ENCODE peak calls at places on chromosomes 2 and 18, in ten cellular contexts. E is NCI-H460, T is Peyer's patch, K is M059J, C is adipocyte, W is suprapubic skin, M is NCI-H2029 treated with DMSO at 0.1 percent for 48 hours, H is ELR, Q is fibroblast of pulmonary artery, L is endothelial cell. D is an unnamed sample.

GRCh38 chr2:109487237-109487869 is 126.4 kb downstream of the SEPTIN10 start:
- DNase-seq in E (no peak), T (no peak), K (peak; percentile 75), C (peak; percentile 72), W (no peak), M (no peak), H (peak; percentile 97), Q (peak; percentile 47), L (no peak), D (peak; percentile 42)

GRCh38 chr18:58180738-58181353 is 136.8 kb downstream of the NEDD4L start:
- DNase-seq in E (peak; percentile 55), T (peak; percentile 86), K (peak; percentile 58), C (peak; percentile 74), W (no peak), M (peak; percentile 34), H (peak; percentile 65), Q (peak; percentile 59), L (peak; percentile 67), D (peak; percentile 69)

GRCh38 chr18:8114480-8114879 is 494.8 kb upstream of the RAB12 start:
- DNase-seq in E (no peak), T (no peak), K (no peak), C (no peak), W (no peak), M (no peak), H (no peak), Q (no peak), L (no peak), D (no peak)

GRCh38 chr2:232890536-232890895 is 20.5 kb downstream of the SNORC start:
- DNase-seq in E (no peak), T (no peak), K (no peak), C (no peak), W (no peak), M (no peak), H (no peak), Q (no peak), L (no peak), D (no peak)

GRCh38 chr18:32661486-32662299 is 111.1 kb downstream of the KLHL14 start:
- DNase-seq in E (peak; percentile 65), T (no peak), K (peak; percentile 5), C (peak; percentile 3), W (no peak), M (no peak), H (no peak), Q (peak; percentile 2), L (no peak), D (peak; percentile 90)

GRCh38 chr2:17517481-17518211 is 594 bp downstream of the RAD51AP2 start:
- DNase-seq in E (no peak), T (no peak), K (no peak), C (peak; percentile 56), W (no peak), M (no peak), H (no peak), Q (no peak), L (no peak), D (no peak)

GRCh38 chr2:112692914-112693313 is 27.9 kb upstream of the NT5DC4 start:
- DNase-seq in E (no peak), T (peak; percentile 36), K (peak; percentile 59), C (peak; percentile 17), W (no peak), M (no peak), H (peak; percentile 30), Q (no peak), L (no peak), D (peak; percentile 59)

GRCh38 chr2:15992457-15993231 is 52.3 kb downstream of the MYCN start:
- DNase-seq in E (no peak), T (no peak), K (no peak), C (no peak), W (no peak), M (no peak), H (no peak), Q (no peak), L (no peak), D (no peak)

GRCh38 chr2:122007577-122007976 is 252.1 kb downstream of the TSN start:
- DNase-seq in E (no peak), T (no peak), K (no peak), C (no peak), W (no peak), M (no peak), H (no peak), Q (no peak), L (no peak), D (no peak)

GRCh38 chr18:77020561-77020960 is 112.0 kb downstream of the MBP start:
- DNase-seq in E (no peak), T (no peak), K (no peak), C (no peak), W (no peak), M (no peak), H (no peak), Q (no peak), L (no peak), D (no peak)

GRCh38 chr2:14896280-14896679 is 263.8 kb downstream of the LRATD1 start:
- DNase-seq in E (no peak), T (no peak), K (no peak), C (peak; percentile 20), W (no peak), M (no peak), H (no peak), Q (no peak), L (no peak), D (no peak)

GRCh38 chr2:218984239-218985020 is 554 bp downstream of the FEV start:
- DNase-seq in E (no peak), T (no peak), K (no peak), C (no peak), W (peak; percentile 48), M (no peak), H (peak; percentile 19), Q (peak; percentile 50), L (peak; percentile 88), D (no peak)

GRCh38 chr2:237662671-237663093 is 35.3 kb downstream of the LRRFIP1 start:
- DNase-seq in E (peak; percentile 37), T (peak; percentile 91), K (peak; percentile 95), C (peak; percentile 93), W (peak; percentile 98), M (peak; percentile 95), H (peak; percentile 87), Q (peak; percentile 91), L (peak; percentile 68), D (peak; percentile 75)

GRCh38 chr2:68253211-68254068 is 1.1 kb upstream of the PPP3R1 start:
- DNase-seq in E (no peak), T (no peak), K (peak; percentile 34), C (peak; percentile 52), W (no peak), M (no peak), H (peak; percentile 48), Q (no peak), L (no peak), D (peak; percentile 43)

GRCh38 chr18:47191956-47192355 is 15.8 kb upstream of the IER3IP1 start:
- DNase-seq in E (no peak), T (no peak), K (peak; percentile 32), C (no peak), W (no peak), M (no peak), H (peak; percentile 34), Q (peak; percentile 43), L (no peak), D (peak; percentile 69)

GRCh38 chr2:236236559-236237450 is 27.4 kb downstream of the ASB18 start:
- DNase-seq in E (no peak), T (no peak), K (no peak), C (peak; percentile 6), W (no peak), M (no peak), H (no peak), Q (no peak), L (no peak), D (no peak)

GRCh38 chr2:160752475-160753330 is 259.1 kb upstream of the RBMS1 start:
- DNase-seq in E (no peak), T (no peak), K (peak; percentile 84), C (peak; percentile 55), W (no peak), M (no peak), H (peak; percentile 82), Q (peak; percentile 50), L (no peak), D (peak; percentile 56)

GRCh38 chr2:205511221-205511620 is 171.1 kb upstream of the NRP2 start:
- DNase-seq in E (no peak), T (no peak), K (peak; percentile 8), C (peak; percentile 39), W (no peak), M (no peak), H (no peak), Q (no peak), L (no peak), D (no peak)

GRCh38 chr2:24766609-24767008 is 26.6 kb downstream of the PTRHD1 start:
- DNase-seq in E (no peak), T (no peak), K (no peak), C (no peak), W (no peak), M (no peak), H (no peak), Q (no peak), L (no peak), D (no peak)

GRCh38 chr18:24094561-24094960 is 44.3 kb upstream of the CABYR start:
- DNase-seq in E (no peak), T (no peak), K (no peak), C (peak; percentile 64), W (no peak), M (no peak), H (no peak), Q (no peak), L (no peak), D (no peak)

GRCh38 chr2:26477126-26477910 is 606 bp downstream of the OTOF start:
- DNase-seq in E (no peak), T (no peak), K (no peak), C (no peak), W (no peak), M (no peak), H (no peak), Q (no peak), L (no peak), D (no peak)

GRCh38 chr2:26462511-26463251 is 15.2 kb downstream of the OTOF start:
- DNase-seq in E (peak; percentile 65), T (peak; percentile 73), K (peak; percentile 72), C (peak; percentile 63), W (no peak), M (peak; percentile 2), H (peak; percentile 68), Q (peak; percentile 56), L (peak; percentile 73), D (peak; percentile 79)

GRCh38 chr2:29921560-29921915 is at the start of gene ALK:
- DNase-seq in E (peak; percentile 83), T (peak; percentile 69), K (peak; percentile 86), C (peak; percentile 95), W (peak; percentile 82), M (peak; percentile 74), H (peak; percentile 75), Q (peak; percentile 69), L (peak; percentile 95), D (peak; percentile 86)

GRCh38 chr2:38159621-38160020 is 83.7 kb upstream of the CYP1B1 start:
- DNase-seq in E (no peak), T (no peak), K (no peak), C (no peak), W (no peak), M (no peak), H (no peak), Q (no peak), L (no peak), D (no peak)

GRCh38 chr2:220278022-220278421 is 650.6 kb downstream of the SLC4A3 start:
- DNase-seq in E (no peak), T (no peak), K (no peak), C (peak; percentile 9), W (no peak), M (no peak), H (no peak), Q (no peak), L (no peak), D (no peak)

GRCh38 chr18:63553117-63553516 is 10.9 kb downstream of the SERPINB12 start:
- DNase-seq in E (no peak), T (no peak), K (peak; percentile 75), C (peak; percentile 93), W (no peak), M (no peak), H (peak; percentile 69), Q (peak; percentile 62), L (no peak), D (peak; percentile 87)

GRCh38 chr2:224324604-224325003 is 77.3 kb downstream of the FAM124B start:
- DNase-seq in E (no peak), T (no peak), K (no peak), C (no peak), W (no peak), M (no peak), H (no peak), Q (no peak), L (no peak), D (no peak)

D was measured in kidney tubule cell.